ENCODE peak calls at places on chromosomes 1 and 21, in six cellular contexts. Z, X, E, F, Y and I are unnamed samples. For H3K27me3, the result is how much of the 10 kb centered on the place peaks cover.

GRCh38 chr1:116373451-116374339 is 651 bp downstream of the ATP1A1 start:
- DNase-seq in Z (peak), X (peak), E (peak), F (peak), Y (peak), I (peak)

GRCh38 chr21:25307489-25307888 is 299.8 kb downstream of the MRPL39 start:
- DNase-seq in Z (no peak), X (no peak), E (no peak), F (no peak), Y (no peak), I (peak)

GRCh38 chr1:183164350-183164749 is 21.7 kb upstream of the LAMC2 start:
- DNase-seq in Z (no peak), X (no peak), E (no peak), F (no peak), Y (no peak), I (peak)

GRCh38 chr1:37478890-37479254 is 4.5 kb downstream of the ZC3H12A start:
- DNase-seq in Z (no peak), X (no peak), E (peak), F (no peak), Y (no peak), I (no peak)

GRCh38 chr1:245465666-245466065 is 310.9 kb downstream of the KIF26B start:
- DNase-seq in Z (no peak), X (no peak), E (no peak), F (no peak), Y (no peak), I (no peak)

GRCh38 chr1:152654110-152654509 is 9.1 kb upstream of the LCE2D start:
- DNase-seq in Z (peak), X (no peak), E (peak), F (no peak), Y (peak), I (peak)

GRCh38 chr1:232306269-232306911 is 323.5 kb downstream of the SIPA1L2 start:
- DNase-seq in Z (no peak), X (peak), E (no peak), F (no peak), Y (no peak), I (no peak)

GRCh38 chr1:178122283-178122682 is 28.4 kb downstream of the RASAL2 start:
- DNase-seq in Z (no peak), X (no peak), E (no peak), F (no peak), Y (no peak), I (peak)

GRCh38 chr1:119556423-119556822 is 49.4 kb downstream of the HSD3B1 start:
- DNase-seq in Z (no peak), X (no peak), E (no peak), F (no peak), Y (no peak), I (no peak)

GRCh38 chr21:39082656-39083376 is 100.4 kb downstream of the PSMG1 start:
- DNase-seq in Z (peak), X (no peak), E (no peak), F (no peak), Y (peak), I (no peak)

GRCh38 chr1:1422465-1423244 is 1.6 kb upstream of the ANKRD65 start:
- DNase-seq in Z (peak), X (no peak), E (no peak), F (no peak), Y (no peak), I (peak)

GRCh38 chr21:32702702-32703101 is 25.1 kb downstream of the SYNJ1 start:
- DNase-seq in Z (peak), X (no peak), E (no peak), F (no peak), Y (no peak), I (peak)

GRCh38 chr1:188127507-188127906 is 1298.8 kb downstream of the PLA2G4A start:
- DNase-seq in Z (no peak), X (no peak), E (no peak), F (no peak), Y (no peak), I (no peak)

GRCh38 chr1:158116311-158116710 is 64.4 kb upstream of the CD1D start:
- DNase-seq in Z (no peak), X (no peak), E (no peak), F (no peak), Y (no peak), I (no peak)

GRCh38 chr1:158118713-158119402 is 61.8 kb upstream of the CD1D start:
- DNase-seq in Z (no peak), X (no peak), E (no peak), F (no peak), Y (no peak), I (peak)

GRCh38 chr1:158117854-158118691 is 62.6 kb upstream of the CD1D start:
- DNase-seq in Z (peak), X (peak), E (peak), F (peak), Y (peak), I (peak)

GRCh38 chr1:158115126-158115525 is 65.6 kb upstream of the CD1D start:
- DNase-seq in Z (no peak), X (no peak), E (no peak), F (no peak), Y (no peak), I (no peak)

GRCh38 chr1:158116768-158117167 is 63.9 kb upstream of the CD1D start:
- DNase-seq in Z (no peak), X (no peak), E (no peak), F (no peak), Y (peak), I (no peak)
- H3K27me3 ChIP-seq in Z (under half), X (under half), E (under half), F (under half), Y (under half), I (under half)

GRCh38 chr1:5693595-5693994 is 298.6 kb downstream of the NPHP4 start:
- DNase-seq in Z (no peak), X (no peak), E (no peak), F (no peak), Y (no peak), I (no peak)
- H3K27me3 ChIP-seq in Z (under half), X (under half), E (under half), F (under half), Y (under half), I (under half)

GRCh38 chr1:31414692-31415370 is 1.8 kb downstream of the SERINC2 start:
- DNase-seq in Z (no peak), X (no peak), E (no peak), F (no peak), Y (no peak), I (peak)
- H3K27me3 ChIP-seq in Z (under half), X (under half), E (under half), F (under half), Y (under half), I (under half)

GRCh38 chr1:22556391-22557104 is 6.7 kb upstream of the EPHA8 start:
- DNase-seq in Z (no peak), X (no peak), E (no peak), F (no peak), Y (no peak), I (no peak)
- H3K27me3 ChIP-seq in Z (under half), X (under half), E (under half), F (under half), Y (under half), I (half or more)